ENCODE peak calls at places on chromosome 13, in seven cellular contexts. M, V, U, H, Z, K and T are unnamed samples.

GRCh38 chr13:26048745-26049144 is 3.1 kb downstream of the SHISA2 start:
- DNase-seq in M (no peak), V (no peak), U (no peak), H (no peak), Z (no peak), K (no peak), T (no peak)

GRCh38 chr13:112934075-112934474 is 34.9 kb upstream of the MCF2L start:
- DNase-seq in M (peak; percentile 81), V (no peak), U (no peak), H (no peak), Z (no peak), K (no peak), T (no peak)

GRCh38 chr13:79741006-79741405 is 260.1 kb downstream of the NDFIP2 start:
- DNase-seq in M (no peak), V (peak; percentile 8), U (peak; percentile 30), H (no peak), Z (peak; percentile 93), K (peak; percentile 34), T (peak; percentile 54)

GRCh38 chr13:112959206-112959605 is 9.8 kb upstream of the MCF2L start:
- DNase-seq in M (peak; percentile 82), V (no peak), U (no peak), H (no peak), Z (no peak), K (peak; percentile 24), T (peak; percentile 17)

GRCh38 chr13:31797154-31797775 is 57.9 kb downstream of the RXFP2 start:
- DNase-seq in M (no peak), V (peak; percentile 29), U (no peak), H (peak; percentile 52), Z (peak; percentile 54), K (peak; percentile 70), T (peak; percentile 66)

GRCh38 chr13:111261326-111261725 is 59.1 kb upstream of the TEX29 start:
- DNase-seq in M (no peak), V (no peak), U (no peak), H (no peak), Z (no peak), K (no peak), T (no peak)

GRCh38 chr13:47230155-47230554 is 333.3 kb upstream of the HTR2A start:
- DNase-seq in M (no peak), V (no peak), U (no peak), H (no peak), Z (no peak), K (no peak), T (no peak)

GRCh38 chr13:98856983-98857382 is 104.5 kb upstream of the SLC15A1 start:
- DNase-seq in M (no peak), V (no peak), U (no peak), H (no peak), Z (no peak), K (peak; percentile 28), T (peak; percentile 36)

GRCh38 chr13:75876371-75877050 is 240.4 kb downstream of the LMO7 start:
- DNase-seq in M (no peak), V (peak; percentile 58), U (peak; percentile 55), H (peak; percentile 72), Z (peak; percentile 76), K (peak; percentile 80), T (peak; percentile 82)

GRCh38 chr13:110629735-110630134 is 14.4 kb downstream of the NAXD start:
- DNase-seq in M (no peak), V (no peak), U (no peak), H (no peak), Z (peak; percentile 50), K (no peak), T (no peak)

GRCh38 chr13:55359067-55359466 is 1781.7 kb upstream of the PRR20A start:
- DNase-seq in M (no peak), V (no peak), U (no peak), H (no peak), Z (no peak), K (no peak), T (no peak)

GRCh38 chr13:60164490-60164889 is 762 bp upstream of the DIAPH3 start:
- DNase-seq in M (no peak), V (peak; percentile 15), U (no peak), H (peak; percentile 12), Z (peak; percentile 19), K (peak; percentile 35), T (peak; percentile 36)

GRCh38 chr13:91922969-91923592 is 524.7 kb downstream of the GPC5 start:
- DNase-seq in M (no peak), V (no peak), U (no peak), H (no peak), Z (no peak), K (no peak), T (peak; percentile 5)

GRCh38 chr13:113077566-113077952 is 28.0 kb upstream of the F7 start:
- DNase-seq in M (no peak), V (no peak), U (no peak), H (no peak), Z (no peak), K (no peak), T (no peak)

GRCh38 chr13:40494932-40495619 is 171.4 kb downstream of the FOXO1 start:
- DNase-seq in M (no peak), V (no peak), U (no peak), H (peak; percentile 32), Z (no peak), K (no peak), T (no peak)

GRCh38 chr13:50229935-50230334 is 214.7 kb downstream of the KCNRG start:
- DNase-seq in M (no peak), V (peak; percentile 68), U (no peak), H (no peak), Z (no peak), K (peak; percentile 71), T (peak; percentile 37)

GRCh38 chr13:112370311-112370710 is 5.8 kb upstream of the SPACA7 start:
- DNase-seq in M (no peak), V (no peak), U (no peak), H (no peak), Z (no peak), K (no peak), T (no peak)

GRCh38 chr13:99269627-99270252 is 11.6 kb upstream of the GPR18 start:
- DNase-seq in M (no peak), V (peak; percentile 53), U (peak; percentile 55), H (peak; percentile 48), Z (peak; percentile 80), K (peak; percentile 79), T (peak; percentile 80)

GRCh38 chr13:59776924-59777690 is 386.6 kb downstream of the DIAPH3 start:
- DNase-seq in M (no peak), V (peak; percentile 92), U (peak; percentile 80), H (peak; percentile 86), Z (peak; percentile 54), K (peak; percentile 91), T (peak; percentile 88)

DNA sequence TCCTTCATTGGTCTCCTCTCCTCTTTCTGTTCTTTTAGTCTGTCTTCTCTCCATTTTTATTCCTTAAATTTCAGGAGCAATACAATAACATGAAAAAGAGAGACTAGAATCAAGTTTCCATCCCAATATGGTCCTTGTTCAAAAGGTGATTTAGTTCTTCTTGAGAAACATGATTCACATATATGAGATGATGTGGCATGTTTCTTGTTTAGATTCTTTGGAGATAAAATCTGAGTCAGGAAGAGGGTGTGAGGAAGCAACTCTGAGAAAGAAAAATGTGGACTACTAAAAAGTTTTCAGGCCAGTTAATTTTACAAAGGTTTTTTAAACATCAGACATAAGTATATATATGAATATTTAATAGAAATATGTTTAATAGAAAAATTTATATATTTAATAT is 231.4 kb downstream of the OXGR1 start:
- DNase-seq in M (no peak), V (peak; percentile 37), U (no peak), H (no peak), Z (no peak), K (peak; percentile 43), T (no peak)
- TF ChIP-seq CTCF in M (no peak), V (no peak), U (no peak), H (no peak), Z (no peak), K (no peak), T (no peak)

DNA sequence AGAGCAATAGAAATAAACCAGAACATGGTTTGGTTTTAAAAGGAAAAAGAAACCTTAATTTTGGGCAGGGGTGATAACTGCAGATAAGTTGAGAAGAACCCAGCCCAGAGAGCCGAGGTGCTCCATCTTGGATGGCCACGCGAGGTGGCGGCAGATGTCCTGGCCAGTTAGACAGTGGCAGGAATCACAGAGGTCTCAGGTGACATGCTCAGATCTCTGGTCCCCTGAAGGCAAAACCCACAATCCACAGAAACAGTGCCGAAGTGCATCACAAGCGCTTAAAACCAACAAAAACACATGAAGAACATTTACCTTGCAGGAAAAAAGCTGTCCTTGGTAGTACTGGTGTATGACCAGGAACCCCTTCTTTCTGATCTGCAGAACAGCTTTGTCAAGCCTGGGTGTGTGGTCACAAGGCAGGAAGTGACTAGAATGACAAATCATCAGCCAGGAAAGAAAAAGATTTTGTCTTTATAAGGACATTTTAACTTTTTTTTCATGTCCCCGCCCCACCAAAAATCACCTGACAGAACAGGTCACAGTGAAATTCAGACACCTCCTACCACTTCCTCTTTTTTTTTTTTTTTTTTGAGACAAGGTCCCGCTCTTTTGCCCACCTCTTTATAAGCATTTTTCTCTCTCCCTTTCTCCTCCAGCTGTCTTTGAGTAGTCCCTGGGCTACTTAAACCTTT is at the start of gene LCP1:
- DNase-seq in M (no peak), V (no peak), U (no peak), H (peak; percentile 83), Z (no peak), K (no peak), T (no peak)
- H3K4me3 ChIP-seq in M (peak within 1 kb of the TSS; percentile 9), V (no peak within 1 kb of the TSS), U (no peak within 1 kb of the TSS), H (peak within 1 kb of the TSS; percentile 91), Z (no peak within 1 kb of the TSS), K (no peak within 1 kb of the TSS), T (no peak within 1 kb of the TSS)

GRCh38 chr13:51733656-51734334 is 70.2 kb downstream of the DHRS12 start:
- DNase-seq in M (no peak), V (peak; percentile 75), U (no peak), H (no peak), Z (peak; percentile 29), K (peak; percentile 19), T (no peak)
- TF ChIP-seq CTCF in M (no peak), V (peak; percentile 12), U (no peak), H (no peak), Z (no peak), K (no peak), T (peak; percentile 13)

GRCh38 chr13:62019858-62020257 is 604.2 kb upstream of the PCDH20 start:
- DNase-seq in M (no peak), V (no peak), U (no peak), H (no peak), Z (no peak), K (no peak), T (no peak)

GRCh38 chr13:62014299-62014698 is 598.6 kb upstream of the PCDH20 start:
- DNase-seq in M (no peak), V (peak; percentile 19), U (no peak), H (peak; percentile 54), Z (no peak), K (peak; percentile 1), T (peak; percentile 23)
- H3K4me3 ChIP-seq in M (no peak overlapping the region), V (no peak overlapping the region), U (peak overlapping the region; percentile 16), H (peak overlapping the region; percentile 46), Z (no peak overlapping the region), K (no peak overlapping the region), T (no peak overlapping the region)

GRCh38 chr13:101425623-101426022 is 9.3 kb upstream of the NALCN start:
- DNase-seq in M (no peak), V (no peak), U (no peak), H (no peak), Z (no peak), K (no peak), T (no peak)
- TF ChIP-seq CTCF in M (no peak), V (no peak), U (no peak), H (no peak), Z (no peak), K (no peak), T (no peak)

DNA sequence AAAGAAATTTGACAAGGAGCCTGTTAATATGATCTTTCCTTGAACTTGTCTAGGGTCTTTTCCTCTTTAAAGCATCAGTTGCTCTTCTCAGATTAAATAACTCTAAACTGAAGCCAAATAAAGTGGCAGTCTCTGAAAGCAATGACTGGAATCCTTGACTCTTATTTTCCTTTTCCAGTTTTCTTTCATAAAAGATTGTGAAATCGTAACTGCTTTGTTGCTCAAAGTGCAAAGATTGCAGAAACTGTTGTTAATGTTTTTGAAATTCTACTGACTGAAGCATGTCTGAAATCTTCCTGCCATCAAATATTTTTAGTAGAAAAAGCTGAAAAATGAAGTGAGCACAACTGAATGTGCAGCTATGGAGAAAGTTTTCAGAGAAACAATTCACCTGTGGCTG is 1.9 kb downstream of the NHLRC3 start:
- DNase-seq in M (no peak), V (no peak), U (no peak), H (no peak), Z (peak; percentile 37), K (no peak), T (peak; percentile 28)
- H3K4me3 ChIP-seq in M (no peak overlapping the region), V (no peak overlapping the region), U (no peak overlapping the region), H (peak overlapping the region; percentile 28), Z (peak overlapping the region; percentile 7), K (no peak overlapping the region), T (no peak overlapping the region)